ENCODE peak calls at places on chromosomes 12 and 14, in four cellular contexts. One of them, this sample, is unnamed.

GRCh38 chr12:67969134-67969782 is 20.0 kb upstream of the IFNG-AS1 start:
- DNase-seq in GM20000: no peak
- DNase-seq in astrocyte of the spinal cord: no peak
- DNase-seq in GM10248: no peak
- DNase-seq in this sample: no peak

GRCh38 chr12:92000587-92000986 is 145.1 kb downstream of the BTG1 start:
- DNase-seq in GM20000: no peak
- DNase-seq in astrocyte of the spinal cord: peak
- DNase-seq in GM10248: no peak
- DNase-seq in this sample: no peak

GRCh38 chr12:47989023-47989417 is 15.3 kb downstream of the COL2A1 start:
- DNase-seq in GM20000: no peak
- DNase-seq in astrocyte of the spinal cord: no peak
- DNase-seq in GM10248: no peak
- DNase-seq in this sample: no peak

GRCh38 chr12:113980537-113981337 is 14.6 kb upstream of the RBM19 start:
- DNase-seq in GM20000: peak
- DNase-seq in astrocyte of the spinal cord: peak
- DNase-seq in GM10248: peak
- DNase-seq in this sample: peak

GRCh38 chr12:92927436-92928116 is 1.5 kb downstream of the EEA1 start:
- DNase-seq in GM20000: peak
- DNase-seq in astrocyte of the spinal cord: peak
- DNase-seq in GM10248: peak
- DNase-seq in this sample: peak

GRCh38 chr12:8065991-8066594 is at the start of gene C3AR1:
- DNase-seq in GM20000: peak
- DNase-seq in astrocyte of the spinal cord: peak
- DNase-seq in GM10248: peak
- DNase-seq in this sample: peak

GRCh38 chr12:14769462-14769836 is 33.8 kb downstream of the WBP11 start:
- DNase-seq in GM20000: peak
- DNase-seq in astrocyte of the spinal cord: peak
- DNase-seq in GM10248: peak
- DNase-seq in this sample: peak

GRCh38 chr12:27595231-27595642 is 71.2 kb downstream of the PPFIBP1 start:
- DNase-seq in GM20000: no peak
- DNase-seq in astrocyte of the spinal cord: peak
- DNase-seq in GM10248: no peak
- DNase-seq in this sample: no peak

GRCh38 chr14:100147181-100147631 is 12.2 kb downstream of the DEGS2 start:
- DNase-seq in GM20000: peak
- DNase-seq in astrocyte of the spinal cord: no peak
- DNase-seq in GM10248: peak
- DNase-seq in this sample: peak

GRCh38 chr12:120438495-120439198 is 734 bp downstream of the COX6A1 start:
- DNase-seq in GM20000: no peak
- DNase-seq in astrocyte of the spinal cord: no peak
- DNase-seq in GM10248: no peak
- DNase-seq in this sample: no peak

GRCh38 chr12:49046129-49046895 is 14.3 kb downstream of the KMT2D start:
- DNase-seq in GM20000: no peak
- DNase-seq in astrocyte of the spinal cord: no peak
- DNase-seq in GM10248: no peak
- DNase-seq in this sample: no peak

GRCh38 chr12:49041881-49042484 is 18.6 kb downstream of the KMT2D start:
- DNase-seq in GM20000: no peak
- DNase-seq in astrocyte of the spinal cord: no peak
- DNase-seq in GM10248: no peak
- DNase-seq in this sample: no peak

GRCh38 chr12:49044660-49045059 is 15.9 kb downstream of the KMT2D start:
- DNase-seq in GM20000: no peak
- DNase-seq in astrocyte of the spinal cord: no peak
- DNase-seq in GM10248: no peak
- DNase-seq in this sample: no peak

GRCh38 chr12:49043241-49043640 is 17.4 kb downstream of the KMT2D start:
- DNase-seq in GM20000: no peak
- DNase-seq in astrocyte of the spinal cord: no peak
- DNase-seq in GM10248: no peak
- DNase-seq in this sample: no peak

GRCh38 chr12:49043856-49044258 is 16.7 kb downstream of the KMT2D start:
- DNase-seq in GM20000: peak
- DNase-seq in astrocyte of the spinal cord: peak
- DNase-seq in GM10248: peak
- DNase-seq in this sample: peak
- TF ChIP-seq CTCF in GM20000: peak
- TF ChIP-seq CTCF in astrocyte of the spinal cord: peak
- TF ChIP-seq CTCF in GM10248: peak
- TF ChIP-seq CTCF in this sample: peak

GRCh38 chr14:69685716-69686115 is 74.3 kb downstream of the SUSD6 start:
- DNase-seq in GM20000: no peak
- DNase-seq in astrocyte of the spinal cord: peak
- DNase-seq in GM10248: no peak
- DNase-seq in this sample: no peak
- TF ChIP-seq CTCF in GM20000: no peak
- TF ChIP-seq CTCF in astrocyte of the spinal cord: no peak
- TF ChIP-seq CTCF in GM10248: no peak
- TF ChIP-seq CTCF in this sample: no peak

GRCh38 chr12:85574291-85574690 is 261.9 kb downstream of the RASSF9 start:
- DNase-seq in GM20000: no peak
- DNase-seq in astrocyte of the spinal cord: no peak
- DNase-seq in GM10248: no peak
- DNase-seq in this sample: no peak

GRCh38 chr12:85572956-85573355 is 263.3 kb downstream of the RASSF9 start:
- DNase-seq in GM20000: no peak
- DNase-seq in astrocyte of the spinal cord: no peak
- DNase-seq in GM10248: no peak
- DNase-seq in this sample: no peak

GRCh38 chr12:85573635-85574214 is 262.5 kb downstream of the RASSF9 start:
- DNase-seq in GM20000: no peak
- DNase-seq in astrocyte of the spinal cord: no peak
- DNase-seq in GM10248: no peak
- DNase-seq in this sample: no peak

GRCh38 chr12:85580562-85581168 is 255.5 kb downstream of the RASSF9 start:
- DNase-seq in GM20000: no peak
- DNase-seq in astrocyte of the spinal cord: no peak
- DNase-seq in GM10248: no peak
- DNase-seq in this sample: no peak

DNA sequence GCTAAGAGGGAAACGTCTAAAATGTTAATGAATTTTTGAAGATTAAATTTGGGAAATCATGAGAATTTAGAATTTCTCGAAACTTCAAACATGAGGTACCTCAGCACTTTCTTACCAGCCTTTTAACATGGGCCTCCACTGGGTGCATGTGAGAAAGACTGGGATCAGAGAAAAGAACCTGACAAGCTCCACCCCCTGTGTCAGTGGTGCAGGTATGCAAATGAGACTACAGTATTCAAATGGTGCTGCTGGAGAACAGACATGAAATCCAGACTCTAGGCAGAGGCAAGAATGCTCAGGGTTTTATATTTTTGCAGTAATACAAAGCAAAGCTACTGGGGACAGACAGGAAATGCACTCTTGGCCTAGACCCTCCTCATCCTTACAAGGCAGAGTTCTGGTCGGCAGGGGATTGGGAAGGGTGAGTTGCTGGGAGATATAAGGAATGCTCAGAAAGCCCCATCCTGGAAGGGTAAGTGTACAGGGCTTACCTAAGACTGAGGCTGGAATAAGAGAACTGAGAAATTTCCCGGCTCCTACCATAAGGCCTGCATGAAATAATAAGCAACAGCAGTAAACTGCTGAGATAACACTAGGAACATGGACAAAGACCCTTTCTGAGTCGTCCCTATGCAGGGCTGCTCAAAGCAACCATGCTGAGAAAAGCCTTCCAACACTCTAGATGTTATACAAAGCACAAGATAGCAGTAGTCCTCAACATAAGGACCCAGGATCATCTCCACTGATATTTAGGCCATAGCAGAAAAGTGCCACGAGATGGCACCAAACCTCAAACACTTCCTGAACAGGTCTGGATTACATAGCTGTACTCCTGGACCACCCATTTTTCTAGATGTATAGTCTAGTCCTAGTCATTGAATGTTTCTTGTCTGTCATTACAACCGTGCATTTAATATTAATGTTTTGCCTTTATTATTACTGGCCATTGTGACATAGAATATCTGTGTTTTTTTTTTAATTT is 260.8 kb downstream of the RASSF9 start:
- DNase-seq in GM20000: peak
- DNase-seq in astrocyte of the spinal cord: peak
- DNase-seq in GM10248: peak
- DNase-seq in this sample: peak
- TF ChIP-seq CTCF in GM20000: peak
- TF ChIP-seq CTCF in astrocyte of the spinal cord: peak
- TF ChIP-seq CTCF in GM10248: peak
- TF ChIP-seq CTCF in this sample: peak

DNA sequence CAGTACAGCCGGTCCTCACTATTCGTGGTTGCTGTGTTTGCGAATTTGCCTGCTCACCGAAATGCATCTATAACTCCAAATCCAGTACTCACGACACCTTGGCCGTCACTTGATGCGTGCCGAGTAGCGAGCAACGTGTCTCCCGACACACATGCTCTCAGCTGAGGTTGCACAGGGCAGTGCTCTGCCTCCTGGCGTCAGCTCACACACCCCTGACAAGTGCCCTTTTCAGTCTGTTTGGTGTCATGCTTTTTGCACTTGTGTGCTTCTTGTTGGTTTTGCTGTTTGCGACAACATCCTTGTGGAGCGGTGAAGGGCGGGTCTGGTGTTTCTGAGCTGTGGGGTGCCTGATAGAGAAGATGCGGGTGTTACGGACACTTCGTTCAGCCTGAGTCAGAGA is 110.4 kb upstream of the RFLNA start:
- DNase-seq in GM20000: no peak
- DNase-seq in astrocyte of the spinal cord: no peak
- DNase-seq in GM10248: no peak
- DNase-seq in this sample: no peak
- TF ChIP-seq CTCF in GM20000: no peak
- TF ChIP-seq CTCF in astrocyte of the spinal cord: no peak
- TF ChIP-seq CTCF in GM10248: no peak
- TF ChIP-seq CTCF in this sample: no peak

DNA sequence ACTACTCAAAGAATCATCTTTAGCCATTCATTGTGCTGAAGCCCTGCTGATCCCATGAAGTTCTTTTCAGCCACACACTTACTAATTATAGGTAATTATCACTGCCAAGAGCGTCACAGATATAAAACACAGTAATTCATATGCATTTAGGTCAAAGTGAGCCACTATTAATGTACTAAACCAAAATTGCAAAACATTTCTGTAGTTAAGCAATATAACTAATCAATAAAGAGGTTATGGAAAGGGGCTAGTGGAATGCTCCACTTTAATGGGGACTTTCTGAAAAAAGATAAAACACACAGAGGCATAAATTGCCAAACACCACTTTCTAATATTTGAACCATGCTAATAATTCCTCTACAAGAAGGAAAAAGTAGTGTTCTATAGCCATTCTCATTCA is 6.8 kb upstream of the CEP128 start:
- DNase-seq in GM20000: no peak
- DNase-seq in astrocyte of the spinal cord: no peak
- DNase-seq in GM10248: no peak
- DNase-seq in this sample: no peak
- TF ChIP-seq CTCF in GM20000: no peak
- TF ChIP-seq CTCF in astrocyte of the spinal cord: no peak
- TF ChIP-seq CTCF in GM10248: no peak
- TF ChIP-seq CTCF in this sample: no peak

GRCh38 chr12:104761091-104761490 is 197.0 kb downstream of the SLC41A2 start:
- DNase-seq in GM20000: no peak
- DNase-seq in astrocyte of the spinal cord: no peak
- DNase-seq in GM10248: no peak
- DNase-seq in this sample: peak
- TF ChIP-seq CTCF in GM20000: no peak
- TF ChIP-seq CTCF in astrocyte of the spinal cord: peak
- TF ChIP-seq CTCF in GM10248: no peak
- TF ChIP-seq CTCF in this sample: no peak

GRCh38 chr14:72782182-72782508 is 111.8 kb downstream of the DPF3 start:
- DNase-seq in GM20000: no peak
- DNase-seq in astrocyte of the spinal cord: no peak
- DNase-seq in GM10248: no peak
- DNase-seq in this sample: no peak

GRCh38 chr14:72779679-72780078 is 114.2 kb downstream of the DPF3 start:
- DNase-seq in GM20000: no peak
- DNase-seq in astrocyte of the spinal cord: no peak
- DNase-seq in GM10248: no peak
- DNase-seq in this sample: no peak

GRCh38 chr14:72780771-72781170 is 113.1 kb downstream of the DPF3 start:
- DNase-seq in GM20000: no peak
- DNase-seq in astrocyte of the spinal cord: peak
- DNase-seq in GM10248: no peak
- DNase-seq in this sample: no peak

GRCh38 chr14:72782817-72783216 is 111.1 kb downstream of the DPF3 start:
- DNase-seq in GM20000: no peak
- DNase-seq in astrocyte of the spinal cord: no peak
- DNase-seq in GM10248: no peak
- DNase-seq in this sample: no peak

GRCh38 chr14:72781476-72782181 is 112.3 kb downstream of the DPF3 start:
- DNase-seq in GM20000: no peak
- DNase-seq in astrocyte of the spinal cord: peak
- DNase-seq in GM10248: no peak
- DNase-seq in this sample: no peak
- TF ChIP-seq CTCF in GM20000: no peak
- TF ChIP-seq CTCF in astrocyte of the spinal cord: no peak
- TF ChIP-seq CTCF in GM10248: no peak
- TF ChIP-seq CTCF in this sample: no peak

GRCh38 chr14:105773584-105773983 is 247.2 kb downstream of the TMEM121 start:
- DNase-seq in GM20000: no peak
- DNase-seq in astrocyte of the spinal cord: no peak
- DNase-seq in GM10248: no peak
- DNase-seq in this sample: no peak
- TF ChIP-seq CTCF in GM20000: no peak
- TF ChIP-seq CTCF in astrocyte of the spinal cord: no peak
- TF ChIP-seq CTCF in GM10248: no peak
- TF ChIP-seq CTCF in this sample: no peak

This sample was measured in GM13976.